ENCODE peak calls at places on chromosomes 3 and 15, in ten cellular contexts. One of them, this sample, is unnamed.

GRCh38 chr15:51803961-51804360 is 25.5 kb upstream of the TMOD3 start:
- DNase-seq in colonic mucosa: no peak
- DNase-seq in dorsolateral prefrontal cortex: no peak
- DNase-seq in upper lobe of right lung: no peak
- DNase-seq in sigmoid colon: no peak
- DNase-seq in fibroblast of villous mesenchyme: peak; percentile 10
- DNase-seq in cardiac fibroblast: no peak
- DNase-seq in gastrocnemius medialis: no peak
- DNase-seq in BE2C: no peak
- DNase-seq in CD4-positive, CD25-positive, alpha-beta regulatory T cell: no peak
- DNase-seq in this sample: no peak

GRCh38 chr3:138356666-138357409 is 8.5 kb downstream of the MRAS start:
- DNase-seq in colonic mucosa: no peak
- DNase-seq in dorsolateral prefrontal cortex: no peak
- DNase-seq in upper lobe of right lung: no peak
- DNase-seq in sigmoid colon: peak; percentile 57
- DNase-seq in fibroblast of villous mesenchyme: no peak
- DNase-seq in cardiac fibroblast: no peak
- DNase-seq in gastrocnemius medialis: no peak
- DNase-seq in BE2C: no peak
- DNase-seq in CD4-positive, CD25-positive, alpha-beta regulatory T cell: no peak
- DNase-seq in this sample: no peak

GRCh38 chr3:37899711-37900306 is 38.1 kb downstream of the CTDSPL start:
- DNase-seq in colonic mucosa: no peak
- DNase-seq in dorsolateral prefrontal cortex: no peak
- DNase-seq in upper lobe of right lung: no peak
- DNase-seq in sigmoid colon: no peak
- DNase-seq in fibroblast of villous mesenchyme: no peak
- DNase-seq in cardiac fibroblast: no peak
- DNase-seq in gastrocnemius medialis: no peak
- DNase-seq in BE2C: no peak
- DNase-seq in CD4-positive, CD25-positive, alpha-beta regulatory T cell: no peak
- DNase-seq in this sample: no peak

GRCh38 chr3:188646592-188646991 is 492.6 kb downstream of the LPP start:
- DNase-seq in colonic mucosa: no peak
- DNase-seq in dorsolateral prefrontal cortex: no peak
- DNase-seq in upper lobe of right lung: no peak
- DNase-seq in sigmoid colon: no peak
- DNase-seq in fibroblast of villous mesenchyme: no peak
- DNase-seq in cardiac fibroblast: peak; percentile 50
- DNase-seq in gastrocnemius medialis: no peak
- DNase-seq in BE2C: no peak
- DNase-seq in CD4-positive, CD25-positive, alpha-beta regulatory T cell: no peak
- DNase-seq in this sample: peak; percentile 18

GRCh38 chr3:151387443-151388241 is 3.1 kb upstream of the P2RY12 start:
- DNase-seq in colonic mucosa: no peak
- DNase-seq in dorsolateral prefrontal cortex: no peak
- DNase-seq in upper lobe of right lung: no peak
- DNase-seq in sigmoid colon: no peak
- DNase-seq in fibroblast of villous mesenchyme: no peak
- DNase-seq in cardiac fibroblast: no peak
- DNase-seq in gastrocnemius medialis: no peak
- DNase-seq in BE2C: no peak
- DNase-seq in CD4-positive, CD25-positive, alpha-beta regulatory T cell: no peak
- DNase-seq in this sample: no peak

GRCh38 chr15:41648770-41649169 is 11.4 kb upstream of the MGA start:
- DNase-seq in colonic mucosa: no peak
- DNase-seq in dorsolateral prefrontal cortex: no peak
- DNase-seq in upper lobe of right lung: no peak
- DNase-seq in sigmoid colon: no peak
- DNase-seq in fibroblast of villous mesenchyme: no peak
- DNase-seq in cardiac fibroblast: peak; percentile 7
- DNase-seq in gastrocnemius medialis: no peak
- DNase-seq in BE2C: no peak
- DNase-seq in CD4-positive, CD25-positive, alpha-beta regulatory T cell: no peak
- DNase-seq in this sample: no peak

GRCh38 chr3:47578119-47578630 is 490 bp downstream of the CSPG5 start:
- DNase-seq in colonic mucosa: peak; percentile 39
- DNase-seq in dorsolateral prefrontal cortex: peak; percentile 52
- DNase-seq in upper lobe of right lung: peak; percentile 77
- DNase-seq in sigmoid colon: no peak
- DNase-seq in fibroblast of villous mesenchyme: no peak
- DNase-seq in cardiac fibroblast: no peak
- DNase-seq in gastrocnemius medialis: no peak
- DNase-seq in BE2C: peak; percentile 57
- DNase-seq in CD4-positive, CD25-positive, alpha-beta regulatory T cell: peak; percentile 24
- DNase-seq in this sample: peak; percentile 19

GRCh38 chr3:10996345-10997050 is 4.0 kb downstream of the SLC6A1 start:
- DNase-seq in colonic mucosa: no peak
- DNase-seq in dorsolateral prefrontal cortex: peak; percentile 16
- DNase-seq in upper lobe of right lung: no peak
- DNase-seq in sigmoid colon: no peak
- DNase-seq in fibroblast of villous mesenchyme: no peak
- DNase-seq in cardiac fibroblast: no peak
- DNase-seq in gastrocnemius medialis: no peak
- DNase-seq in BE2C: no peak
- DNase-seq in CD4-positive, CD25-positive, alpha-beta regulatory T cell: no peak
- DNase-seq in this sample: no peak

DNA sequence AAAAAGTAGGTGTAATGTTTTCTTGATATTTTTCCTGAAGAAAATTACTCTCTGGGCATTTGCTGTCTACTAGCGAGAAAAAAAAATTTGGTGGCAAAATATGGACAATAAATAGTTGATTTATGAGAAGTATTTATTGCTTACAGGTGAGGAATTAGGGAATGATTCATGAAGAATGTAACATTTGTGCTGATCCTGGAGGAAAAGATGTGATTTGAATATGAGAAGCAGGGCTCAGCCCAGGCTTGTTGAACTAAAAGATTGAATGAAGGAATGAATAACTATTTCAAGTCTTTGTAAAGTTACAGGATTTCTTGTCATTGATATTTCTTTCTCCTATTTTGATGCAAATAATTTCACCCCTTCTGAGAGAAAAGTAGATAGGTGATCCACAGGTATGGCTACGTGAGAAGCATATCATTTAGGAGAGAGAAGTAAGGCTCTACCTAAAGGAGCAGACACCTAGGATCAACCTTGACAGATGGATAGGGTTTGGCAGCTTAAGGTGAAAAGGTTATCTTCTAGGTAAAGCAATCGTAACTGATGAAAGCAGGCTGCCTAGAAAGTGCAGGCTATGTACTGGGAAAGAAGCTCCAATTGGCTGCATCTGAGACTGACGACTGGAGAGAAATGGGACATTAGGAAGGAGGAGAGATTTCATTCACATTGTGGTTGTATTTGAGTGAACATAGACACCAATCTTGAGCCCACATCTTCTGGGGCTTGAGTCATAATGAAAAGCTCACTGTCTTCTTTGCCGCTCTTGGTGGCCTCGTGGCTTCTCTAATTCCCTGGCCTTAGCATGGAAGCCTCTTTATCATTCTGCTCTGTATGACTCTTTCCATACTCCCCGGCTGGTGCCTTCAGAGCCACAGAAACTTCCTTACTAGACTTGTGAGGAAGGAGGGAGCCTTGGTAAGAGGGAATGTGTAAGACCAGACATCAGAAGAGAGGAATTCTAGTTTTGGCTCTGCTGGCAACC is 106.5 kb downstream of the P3H2 start:
- DNase-seq in colonic mucosa: no peak
- DNase-seq in dorsolateral prefrontal cortex: no peak
- DNase-seq in upper lobe of right lung: no peak
- DNase-seq in sigmoid colon: no peak
- DNase-seq in fibroblast of villous mesenchyme: no peak
- DNase-seq in cardiac fibroblast: no peak
- DNase-seq in gastrocnemius medialis: no peak
- DNase-seq in BE2C: no peak
- DNase-seq in CD4-positive, CD25-positive, alpha-beta regulatory T cell: no peak
- DNase-seq in this sample: no peak
- H3K4me3 ChIP-seq in colonic mucosa: no peak overlapping the region
- H3K4me3 ChIP-seq in dorsolateral prefrontal cortex: no peak overlapping the region
- H3K4me3 ChIP-seq in upper lobe of right lung: no peak overlapping the region
- H3K4me3 ChIP-seq in sigmoid colon: no peak overlapping the region
- H3K4me3 ChIP-seq in fibroblast of villous mesenchyme: no peak overlapping the region
- H3K4me3 ChIP-seq in cardiac fibroblast: no peak overlapping the region
- H3K4me3 ChIP-seq in gastrocnemius medialis: no peak overlapping the region
- H3K4me3 ChIP-seq in BE2C: no peak overlapping the region
- H3K4me3 ChIP-seq in CD4-positive, CD25-positive, alpha-beta regulatory T cell: no peak overlapping the region
- H3K4me3 ChIP-seq in this sample: no peak overlapping the region

GRCh38 chr3:169303660-169304059 is 359.9 kb downstream of the MECOM start:
- DNase-seq in colonic mucosa: no peak
- DNase-seq in dorsolateral prefrontal cortex: no peak
- DNase-seq in upper lobe of right lung: no peak
- DNase-seq in sigmoid colon: no peak
- DNase-seq in fibroblast of villous mesenchyme: no peak
- DNase-seq in cardiac fibroblast: no peak
- DNase-seq in gastrocnemius medialis: no peak
- DNase-seq in BE2C: no peak
- DNase-seq in CD4-positive, CD25-positive, alpha-beta regulatory T cell: no peak
- DNase-seq in this sample: no peak

GRCh38 chr3:169304716-169305115 is 358.8 kb downstream of the MECOM start:
- DNase-seq in colonic mucosa: no peak
- DNase-seq in dorsolateral prefrontal cortex: no peak
- DNase-seq in upper lobe of right lung: no peak
- DNase-seq in sigmoid colon: no peak
- DNase-seq in fibroblast of villous mesenchyme: no peak
- DNase-seq in cardiac fibroblast: no peak
- DNase-seq in gastrocnemius medialis: no peak
- DNase-seq in BE2C: no peak
- DNase-seq in CD4-positive, CD25-positive, alpha-beta regulatory T cell: no peak
- DNase-seq in this sample: no peak

GRCh38 chr3:169308654-169309325 is 354.7 kb downstream of the MECOM start:
- DNase-seq in colonic mucosa: no peak
- DNase-seq in dorsolateral prefrontal cortex: no peak
- DNase-seq in upper lobe of right lung: no peak
- DNase-seq in sigmoid colon: no peak
- DNase-seq in fibroblast of villous mesenchyme: no peak
- DNase-seq in cardiac fibroblast: no peak
- DNase-seq in gastrocnemius medialis: no peak
- DNase-seq in BE2C: no peak
- DNase-seq in CD4-positive, CD25-positive, alpha-beta regulatory T cell: no peak
- DNase-seq in this sample: no peak

GRCh38 chr3:169310190-169310918 is 353.2 kb downstream of the MECOM start:
- DNase-seq in colonic mucosa: no peak
- DNase-seq in dorsolateral prefrontal cortex: no peak
- DNase-seq in upper lobe of right lung: no peak
- DNase-seq in sigmoid colon: no peak
- DNase-seq in fibroblast of villous mesenchyme: no peak
- DNase-seq in cardiac fibroblast: no peak
- DNase-seq in gastrocnemius medialis: no peak
- DNase-seq in BE2C: no peak
- DNase-seq in CD4-positive, CD25-positive, alpha-beta regulatory T cell: no peak
- DNase-seq in this sample: peak; percentile 46

GRCh38 chr3:169305460-169305859 is 358.1 kb downstream of the MECOM start:
- DNase-seq in colonic mucosa: peak; percentile 58
- DNase-seq in dorsolateral prefrontal cortex: no peak
- DNase-seq in upper lobe of right lung: no peak
- DNase-seq in sigmoid colon: no peak
- DNase-seq in fibroblast of villous mesenchyme: no peak
- DNase-seq in cardiac fibroblast: no peak
- DNase-seq in gastrocnemius medialis: no peak
- DNase-seq in BE2C: no peak
- DNase-seq in CD4-positive, CD25-positive, alpha-beta regulatory T cell: no peak
- DNase-seq in this sample: peak; percentile 97
- H3K4me3 ChIP-seq in colonic mucosa: no peak overlapping the region
- H3K4me3 ChIP-seq in dorsolateral prefrontal cortex: no peak overlapping the region
- H3K4me3 ChIP-seq in upper lobe of right lung: no peak overlapping the region
- H3K4me3 ChIP-seq in sigmoid colon: no peak overlapping the region
- H3K4me3 ChIP-seq in fibroblast of villous mesenchyme: no peak overlapping the region
- H3K4me3 ChIP-seq in cardiac fibroblast: no peak overlapping the region
- H3K4me3 ChIP-seq in gastrocnemius medialis: no peak overlapping the region
- H3K4me3 ChIP-seq in BE2C: no peak overlapping the region
- H3K4me3 ChIP-seq in CD4-positive, CD25-positive, alpha-beta regulatory T cell: no peak overlapping the region
- H3K4me3 ChIP-seq in this sample: no peak overlapping the region

GRCh38 chr3:77038468-77038927 is 1.4 kb upstream of the ROBO2 start:
- DNase-seq in colonic mucosa: peak; percentile 44
- DNase-seq in dorsolateral prefrontal cortex: peak; percentile 64
- DNase-seq in upper lobe of right lung: peak; percentile 69
- DNase-seq in sigmoid colon: peak; percentile 87
- DNase-seq in fibroblast of villous mesenchyme: peak; percentile 80
- DNase-seq in cardiac fibroblast: peak; percentile 87
- DNase-seq in gastrocnemius medialis: peak; percentile 11
- DNase-seq in BE2C: peak; percentile 82
- DNase-seq in CD4-positive, CD25-positive, alpha-beta regulatory T cell: no peak
- DNase-seq in this sample: peak; percentile 75
- H3K4me3 ChIP-seq in colonic mucosa: no peak overlapping the region
- H3K4me3 ChIP-seq in dorsolateral prefrontal cortex: peak overlapping the region; percentile 69
- H3K4me3 ChIP-seq in upper lobe of right lung: peak overlapping the region; percentile 54
- H3K4me3 ChIP-seq in sigmoid colon: peak overlapping the region; percentile 38
- H3K4me3 ChIP-seq in fibroblast of villous mesenchyme: peak overlapping the region; percentile 5
- H3K4me3 ChIP-seq in cardiac fibroblast: peak overlapping the region; percentile 21
- H3K4me3 ChIP-seq in gastrocnemius medialis: peak overlapping the region; percentile 29
- H3K4me3 ChIP-seq in BE2C: peak overlapping the region; percentile 79
- H3K4me3 ChIP-seq in CD4-positive, CD25-positive, alpha-beta regulatory T cell: no peak overlapping the region
- H3K4me3 ChIP-seq in this sample: no peak overlapping the region

DNA sequence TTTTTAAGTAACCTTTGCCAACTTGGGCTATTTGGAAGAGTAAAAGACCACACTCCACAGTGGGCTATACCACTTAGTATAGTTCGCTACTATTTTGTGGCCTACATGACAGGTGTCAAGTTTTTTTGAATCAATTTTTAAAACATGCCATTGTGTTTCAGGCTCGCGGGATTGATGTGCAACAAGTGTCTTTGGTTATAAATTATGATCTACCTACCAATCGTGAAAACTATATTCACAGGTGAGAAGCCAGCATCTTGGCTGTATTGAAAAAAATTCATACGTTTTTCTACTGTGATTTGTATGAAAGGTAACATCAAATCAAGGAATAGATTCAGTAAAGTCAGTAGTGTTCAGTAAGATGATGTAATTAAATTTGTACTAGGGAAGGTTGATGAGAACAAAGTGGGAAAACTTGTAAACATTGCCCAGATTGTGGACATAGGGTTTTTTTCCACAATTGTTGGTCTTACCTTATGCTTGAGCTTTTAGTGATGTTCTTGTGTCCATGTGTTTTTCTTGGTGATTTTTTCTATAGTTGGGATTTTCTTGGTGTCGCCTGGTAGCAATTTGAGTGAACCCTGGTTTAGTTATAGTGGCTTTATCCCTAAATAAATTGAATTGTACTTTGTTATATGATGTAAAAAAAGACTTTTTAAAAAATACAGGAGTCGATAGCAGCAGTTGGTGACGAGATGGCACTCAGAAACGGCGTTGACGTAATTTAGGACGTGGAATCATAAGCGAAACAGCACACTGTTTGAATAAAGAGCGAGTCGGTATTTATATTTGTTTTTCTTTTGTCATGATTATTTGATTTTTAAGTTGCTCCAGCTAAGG is 4.5 kb downstream of the EIF4A2 start:
- DNase-seq in colonic mucosa: no peak
- DNase-seq in dorsolateral prefrontal cortex: no peak
- DNase-seq in upper lobe of right lung: no peak
- DNase-seq in sigmoid colon: no peak
- DNase-seq in fibroblast of villous mesenchyme: no peak
- DNase-seq in cardiac fibroblast: no peak
- DNase-seq in gastrocnemius medialis: no peak
- DNase-seq in BE2C: no peak
- DNase-seq in CD4-positive, CD25-positive, alpha-beta regulatory T cell: no peak
- DNase-seq in this sample: no peak
- H3K4me3 ChIP-seq in colonic mucosa: no peak overlapping the region
- H3K4me3 ChIP-seq in dorsolateral prefrontal cortex: peak overlapping the region; percentile 99
- H3K4me3 ChIP-seq in upper lobe of right lung: no peak overlapping the region
- H3K4me3 ChIP-seq in sigmoid colon: no peak overlapping the region
- H3K4me3 ChIP-seq in fibroblast of villous mesenchyme: peak overlapping the region; percentile 100
- H3K4me3 ChIP-seq in cardiac fibroblast: no peak overlapping the region
- H3K4me3 ChIP-seq in gastrocnemius medialis: no peak overlapping the region
- H3K4me3 ChIP-seq in BE2C: peak overlapping the region; percentile 100
- H3K4me3 ChIP-seq in CD4-positive, CD25-positive, alpha-beta regulatory T cell: peak overlapping the region; percentile 96
- H3K4me3 ChIP-seq in this sample: peak overlapping the region; percentile 40